ENCODE peak calls at places on chromosomes 13 and 19, in seven cellular contexts. R is sigmoid colon, H is HCT116, F is psoas muscle, B is GM10248, S is foreskin keratinocyte, Q is neural crest cell. M is an unnamed sample.

GRCh38 chr19:16594131-16594586 is 21.9 kb upstream of the SLC35E1 start:
- DNase-seq in S (no peak), Q (no peak), F (no peak), B (no peak), H (no peak), R (no peak), M (peak; percentile 76)

GRCh38 chr19:38932425-38933179 is 1.9 kb downstream of the MRPS12 start:
- DNase-seq in R (no peak), B (no peak), S (no peak), F (peak; percentile 58), H (peak; percentile 26), Q (peak; percentile 45), M (peak; percentile 63)

GRCh38 chr13:72696590-72696989 is 30.8 kb downstream of the MZT1 start:
- DNase-seq in B (no peak), H (peak; percentile 1), Q (no peak), R (no peak), S (no peak), F (no peak), M (no peak)

GRCh38 chr13:27617801-27618411 is 2.4 kb downstream of the LNX2 start:
- DNase-seq in S (peak; percentile 86), R (no peak), H (no peak), B (no peak), Q (no peak), F (no peak), M (no peak)

GRCh38 chr19:6099633-6100032 is 10.7 kb downstream of the RFX2 start:
- DNase-seq in R (no peak), B (no peak), H (no peak), Q (no peak), F (no peak), S (no peak), M (no peak)

GRCh38 chr19:8355631-8356402 is 8.1 kb upstream of the ANGPTL4 start:
- DNase-seq in S (peak; percentile 87), B (no peak), F (peak; percentile 53), H (peak; percentile 70), Q (no peak), R (no peak), M (no peak)

GRCh38 chr19:33781996-33782395 is 14.7 kb upstream of the KCTD15 start:
- DNase-seq in H (no peak), Q (no peak), B (no peak), S (no peak), F (no peak), R (no peak), M (no peak)

GRCh38 chr13:37984357-37984756 is 114.8 kb upstream of the TRPC4 start:
- DNase-seq in H (no peak), Q (no peak), S (no peak), B (no peak), R (no peak), F (no peak), M (no peak)

GRCh38 chr19:6813659-6814058 is 41.2 kb downstream of the VAV1 start:
- DNase-seq in B (no peak), Q (no peak), F (no peak), R (no peak), S (no peak), H (no peak), M (no peak)

GRCh38 chr13:46716821-46717220 is 80.1 kb downstream of the ESD start:
- DNase-seq in R (no peak), Q (no peak), S (no peak), H (no peak), B (no peak), F (no peak), M (no peak)

GRCh38 chr19:19406878-19407639 is 1.6 kb downstream of the GATAD2A start:
- DNase-seq in B (no peak), H (no peak), F (peak; percentile 65), Q (no peak), S (peak; percentile 52), R (peak; percentile 75), M (peak; percentile 75)
- TF ChIP-seq CTCF in B (peak; percentile 33), H (peak; percentile 44), F (peak; percentile 34), Q (no peak), S (peak; percentile 65), R (no peak), M (no peak)

DNA sequence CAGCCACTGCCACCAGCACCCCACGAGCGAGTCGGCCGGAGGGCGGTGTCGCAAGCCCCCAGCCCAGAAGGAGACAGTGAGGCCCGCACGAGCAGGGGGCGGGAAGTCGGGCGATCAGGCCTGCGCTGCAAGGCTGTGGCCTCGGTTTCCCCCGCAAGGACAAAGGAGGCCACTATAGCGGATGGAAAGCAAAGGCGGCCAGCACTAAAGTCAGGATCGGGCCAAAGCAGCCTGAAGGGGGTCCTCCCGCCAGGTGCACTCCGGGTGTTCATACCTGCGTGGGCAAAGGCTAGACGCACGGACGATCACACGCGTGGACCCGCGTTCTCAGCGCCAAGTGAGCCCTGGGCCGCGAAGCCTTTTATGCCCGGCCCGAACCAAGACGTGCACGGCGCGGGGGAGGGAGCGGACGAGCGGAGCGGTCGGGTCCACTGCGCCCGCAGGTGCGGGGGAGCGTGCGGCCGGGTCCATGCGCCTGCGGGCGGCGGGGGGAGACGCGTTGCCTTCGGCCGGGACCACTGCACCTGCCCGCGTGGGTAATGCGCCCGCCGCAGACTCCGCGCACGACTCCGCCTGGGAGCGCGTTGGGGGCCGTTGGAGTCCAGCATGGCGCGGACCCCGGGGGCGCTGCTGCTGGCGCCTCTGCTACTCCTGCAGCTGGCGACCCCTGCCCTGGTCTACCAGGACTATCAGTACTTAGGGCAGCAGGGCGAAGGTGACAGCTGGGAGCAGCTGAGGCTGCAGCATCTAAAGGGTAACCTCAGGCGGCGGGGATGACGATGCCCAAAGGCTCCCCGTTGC is at the start of the genes PRDX2 and THSD8:
- DNase-seq in H (no peak), Q (peak; percentile 77), S (peak; percentile 52), F (peak; percentile 89), R (peak; percentile 89), B (peak; percentile 80), M (peak; percentile 81)
- TF ChIP-seq CTCF in H (no peak), Q (no peak), S (no peak), F (peak; percentile 3), R (peak; percentile 8), B (no peak), M (peak; percentile 23)

GRCh38 chr13:51221674-51222509 is at the start of gene FAM124A:
- DNase-seq in Q (no peak), F (peak; percentile 59), H (peak; percentile 4), S (peak; percentile 12), R (peak; percentile 75), B (peak; percentile 63), M (peak; percentile 43)
- TF ChIP-seq CTCF in Q (peak; percentile 52), F (peak; percentile 55), H (peak; percentile 22), S (peak; percentile 40), R (no peak), B (peak; percentile 53), M (no peak)

DNA sequence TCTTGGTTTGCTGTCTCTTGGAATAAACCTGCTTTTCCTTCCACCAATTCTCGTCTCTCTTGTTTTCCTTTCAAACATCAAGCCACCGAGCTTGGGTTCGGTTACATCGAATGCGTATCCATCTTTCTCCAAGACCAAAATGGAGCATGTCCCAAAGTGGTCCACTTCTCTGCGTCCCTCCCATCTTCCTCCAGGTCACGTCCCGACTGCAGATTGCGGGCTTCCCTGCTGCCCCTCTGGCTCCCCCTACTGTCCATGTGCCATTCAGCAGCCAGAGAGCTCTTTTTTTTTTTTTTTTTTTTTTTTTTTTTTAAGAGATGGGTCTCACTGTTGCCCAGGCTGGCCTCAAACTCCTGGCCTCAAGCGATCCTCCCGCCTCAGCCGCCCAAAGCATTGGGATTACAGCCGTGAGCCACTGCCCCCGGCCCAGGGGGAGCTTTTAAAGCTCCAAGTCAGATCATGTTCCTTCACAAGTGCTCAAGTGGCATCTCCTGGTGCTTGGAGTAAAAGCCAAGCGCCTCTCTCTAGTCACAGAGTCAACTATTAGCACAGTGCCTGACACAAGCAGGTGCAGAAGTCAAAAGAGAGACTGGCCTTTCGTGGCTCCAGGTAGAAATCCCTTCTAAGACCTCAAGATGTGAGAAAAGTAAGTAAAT is 10.0 kb downstream of the COL5A3 start:
- DNase-seq in S (no peak), H (peak; percentile 62), B (peak; percentile 86), R (peak; percentile 84), F (peak; percentile 73), Q (peak; percentile 81), M (peak; percentile 82)
- TF ChIP-seq CTCF in S (peak; percentile 74), H (peak; percentile 95), B (peak; percentile 76), R (peak; percentile 35), F (peak; percentile 41), Q (peak; percentile 83), M (peak; percentile 87)

GRCh38 chr13:56347014-56347413 is 793.7 kb upstream of the PRR20A start:
- DNase-seq in R (no peak), S (no peak), H (no peak), B (no peak), F (no peak), Q (no peak), M (no peak)

GRCh38 chr13:56352901-56353300 is 787.8 kb upstream of the PRR20A start:
- DNase-seq in H (no peak), S (peak; percentile 24), B (no peak), Q (no peak), F (no peak), R (no peak), M (no peak)

GRCh38 chr13:56352356-56352755 is 788.4 kb upstream of the PRR20A start:
- DNase-seq in B (no peak), H (no peak), R (no peak), Q (no peak), F (no peak), S (peak; percentile 32), M (no peak)

GRCh38 chr13:56349866-56350265 is 790.9 kb upstream of the PRR20A start:
- DNase-seq in S (no peak), F (no peak), R (no peak), Q (no peak), H (no peak), B (no peak), M (no peak)

GRCh38 chr13:56351041-56351440 is 789.7 kb upstream of the PRR20A start:
- DNase-seq in Q (no peak), S (peak; percentile 18), H (no peak), B (no peak), F (no peak), R (no peak), M (no peak)
- TF ChIP-seq CTCF in Q (no peak), S (peak; percentile 33), H (no peak), B (no peak), F (no peak), R (no peak), M (no peak)

M was measured in activated CD8-positive, alpha-beta T cell treated with anti-CD3 and anti-CD28 coated beads for 36 hours.